ENCODE peak calls at places on chromosomes 12 and 14, in eight cellular contexts. U, K, L, B, G, O, S and Y are unnamed samples.

GRCh38 chr12:124231980-124232653 is 62.8 kb upstream of the RFLNA start:
- DNase-seq in U (no peak), K (no peak), L (no peak), B (no peak), G (no peak), O (no peak), S (no peak), Y (peak; percentile 59)

GRCh38 chr14:89466460-89466859 is 49.4 kb upstream of the FOXN3 start:
- DNase-seq in U (no peak), K (no peak), L (peak; percentile 80), B (no peak), G (no peak), O (no peak), S (no peak), Y (no peak)

GRCh38 chr14:49950275-49951250 is 57.7 kb downstream of the ARF6 start:
- DNase-seq in U (no peak), K (peak; percentile 93), L (no peak), B (no peak), G (no peak), O (no peak), S (no peak), Y (peak; percentile 81)

GRCh38 chr12:102702447-102703114 is 214.5 kb downstream of the PAH start:
- DNase-seq in U (peak; percentile 28), K (peak; percentile 86), L (peak; percentile 27), B (peak; percentile 79), G (peak; percentile 21), O (peak; percentile 62), S (peak; percentile 37), Y (peak; percentile 57)

GRCh38 chr12:63922446-63922845 is 77.9 kb downstream of the SRGAP1 start:
- DNase-seq in U (no peak), K (no peak), L (no peak), B (peak; percentile 97), G (no peak), O (no peak), S (no peak), Y (no peak)

GRCh38 chr12:115257791-115258190 is 573.8 kb upstream of the TBX3 start:
- DNase-seq in U (no peak), K (no peak), L (no peak), B (peak; percentile 62), G (no peak), O (no peak), S (no peak), Y (no peak)

GRCh38 chr12:3630621-3631271 is 122.2 kb downstream of the CRACR2A start:
- DNase-seq in U (no peak), K (peak; percentile 65), L (no peak), B (no peak), G (no peak), O (no peak), S (no peak), Y (no peak)

GRCh38 chr12:96401061-96401871 is 1.0 kb upstream of the CDK17 start:
- DNase-seq in U (peak; percentile 4), K (no peak), L (peak; percentile 57), B (peak; percentile 84), G (no peak), O (no peak), S (peak; percentile 4), Y (no peak)

GRCh38 chr12:4809449-4810218 is 89.4 kb downstream of the GALNT8 start:
- DNase-seq in U (no peak), K (no peak), L (no peak), B (no peak), G (peak; percentile 69), O (no peak), S (peak; percentile 66), Y (no peak)

GRCh38 chr12:27511031-27511722 is 12.8 kb upstream of the PPFIBP1 start:
- DNase-seq in U (no peak), K (no peak), L (no peak), B (peak; percentile 71), G (no peak), O (no peak), S (no peak), Y (no peak)

GRCh38 chr12:53995311-53996187 is 4.4 kb upstream of the HOXC9 start:
- DNase-seq in U (no peak), K (peak; percentile 95), L (no peak), B (peak; percentile 77), G (peak; percentile 64), O (peak; percentile 76), S (no peak), Y (no peak)

GRCh38 chr12:113591480-113591971 is 119.9 kb upstream of the LHX5 start:
- DNase-seq in U (peak; percentile 56), K (no peak), L (no peak), B (no peak), G (peak; percentile 80), O (no peak), S (peak; percentile 34), Y (no peak)

GRCh38 chr12:120659151-120659525 is 18.7 kb downstream of the CABP1 start:
- DNase-seq in U (no peak), K (no peak), L (no peak), B (no peak), G (no peak), O (no peak), S (no peak), Y (no peak)

GRCh38 chr14:57833304-57833703 is 32.6 kb downstream of the SLC35F4 start:
- DNase-seq in U (no peak), K (no peak), L (no peak), B (peak; percentile 92), G (no peak), O (peak; percentile 64), S (no peak), Y (no peak)

GRCh38 chr14:105745433-105746123 is 219.2 kb downstream of the TMEM121 start:
- DNase-seq in U (no peak), K (peak; percentile 50), L (no peak), B (no peak), G (no peak), O (no peak), S (no peak), Y (no peak)

GRCh38 chr14:63248211-63248610 is 44.0 kb downstream of the RHOJ start:
- DNase-seq in U (no peak), K (no peak), L (no peak), B (peak; percentile 67), G (no peak), O (no peak), S (no peak), Y (no peak)

GRCh38 chr14:92600318-92601053 is 86.9 kb downstream of the RIN3 start:
- DNase-seq in U (no peak), K (no peak), L (no peak), B (peak; percentile 83), G (no peak), O (no peak), S (no peak), Y (no peak)

GRCh38 chr12:43210437-43211197 is 341.4 kb downstream of the ADAMTS20 start:
- DNase-seq in U (no peak), K (no peak), L (no peak), B (peak; percentile 3), G (no peak), O (no peak), S (no peak), Y (no peak)

GRCh38 chr12:4153343-4153892 is 120.1 kb upstream of the CCND2 start:
- DNase-seq in U (no peak), K (no peak), L (peak; percentile 72), B (no peak), G (no peak), O (no peak), S (no peak), Y (no peak)

GRCh38 chr12:56431850-56432249 is 17.4 kb downstream of the TIMELESS start:
- DNase-seq in U (no peak), K (no peak), L (no peak), B (no peak), G (no peak), O (no peak), S (no peak), Y (no peak)

GRCh38 chr14:64444984-64445845 is 20.1 kb upstream of the AKAP5 start:
- DNase-seq in U (no peak), K (no peak), L (no peak), B (peak; percentile 67), G (peak; percentile 25), O (no peak), S (no peak), Y (no peak)
- TF ChIP-seq CTCF in U (no peak), K (no peak), L (no peak), B (no peak), G (no peak), O (no peak), S (no peak), Y (no peak)

GRCh38 chr12:100668939-100669536 is 95.6 kb downstream of the GAS2L3 start:
- DNase-seq in U (peak; percentile 82), K (peak; percentile 91), L (peak; percentile 51), B (peak; percentile 66), G (peak; percentile 87), O (peak; percentile 50), S (peak; percentile 89), Y (peak; percentile 70)
- TF ChIP-seq CTCF in U (peak; percentile 97), K (no peak), L (peak; percentile 84), B (peak; percentile 96), G (peak; percentile 91), O (peak; percentile 29), S (peak; percentile 97), Y (peak; percentile 51)

GRCh38 chr12:11621797-11622423 is 27.6 kb upstream of the ETV6 start:
- DNase-seq in U (no peak), K (no peak), L (no peak), B (no peak), G (no peak), O (no peak), S (no peak), Y (no peak)
- TF ChIP-seq CTCF in U (no peak), K (no peak), L (peak; percentile 21), B (peak; percentile 18), G (no peak), O (peak; percentile 5), S (peak; percentile 38), Y (no peak)

DNA sequence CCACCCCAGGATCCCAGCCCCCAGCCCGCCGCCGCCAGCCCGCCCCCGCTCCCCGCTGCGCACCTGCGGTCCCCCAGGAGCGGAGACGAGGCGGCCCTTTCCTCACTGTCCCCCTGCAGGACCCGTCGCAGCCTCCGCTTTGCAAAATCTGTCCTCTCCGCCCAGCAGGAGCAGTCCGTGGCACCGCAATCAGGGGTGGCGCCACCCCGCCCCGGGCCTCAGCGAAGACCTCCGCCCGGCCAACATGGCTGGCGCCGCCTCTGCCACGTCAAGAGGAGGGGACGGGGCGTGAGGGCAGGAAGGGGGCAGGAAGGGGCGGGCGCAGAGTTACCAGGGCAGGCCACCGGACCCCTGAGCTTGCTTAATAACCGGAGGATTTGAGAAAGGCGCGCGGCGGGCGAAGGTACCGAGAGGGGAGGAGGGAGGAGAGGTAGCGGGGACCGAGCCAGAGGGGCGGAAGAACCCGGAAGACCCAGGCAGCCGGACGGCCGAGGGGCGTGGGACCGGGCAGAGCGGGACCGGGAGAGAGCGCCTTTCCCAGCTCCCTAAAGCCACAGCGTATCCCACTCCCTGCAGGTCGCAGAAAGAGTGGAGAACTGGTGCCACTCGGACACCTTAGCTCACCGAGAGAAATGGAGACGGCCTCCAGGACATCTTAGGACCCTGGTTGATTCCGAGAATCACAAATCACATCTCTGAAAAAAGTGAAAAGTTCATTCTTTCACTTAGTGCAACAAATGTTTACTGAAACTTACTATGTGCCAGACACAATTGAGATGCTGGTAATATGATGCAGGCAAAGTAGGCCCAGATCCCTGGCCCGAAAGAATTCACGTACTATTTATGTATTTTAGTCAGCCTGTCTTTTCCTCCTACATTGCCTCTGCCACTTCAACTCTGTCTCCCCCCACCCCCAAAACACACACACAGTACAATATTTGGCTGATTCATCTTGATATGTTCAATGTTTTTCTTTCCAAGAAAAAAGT is at the start of gene SEC23A:
- DNase-seq in U (peak; percentile 95), K (peak; percentile 98), L (peak; percentile 88), B (peak; percentile 85), G (peak; percentile 93), O (peak; percentile 94), S (peak; percentile 96), Y (peak; percentile 90)
- TF ChIP-seq CTCF in U (no peak), K (peak; percentile 8), L (peak; percentile 1), B (no peak), G (no peak), O (no peak), S (peak; percentile 27), Y (no peak)

GRCh38 chr12:93415723-93416464 is 25.9 kb downstream of the UBE2N start:
- DNase-seq in U (peak; percentile 47), K (no peak), L (no peak), B (peak; percentile 71), G (no peak), O (no peak), S (no peak), Y (no peak)
- TF ChIP-seq CTCF in U (no peak), K (no peak), L (no peak), B (no peak), G (no peak), O (peak; percentile 10), S (no peak), Y (no peak)